ENCODE peak calls at places on chromosomes 4 and X, in ten cellular contexts. One of them, this sample, is unnamed.
A peak's percentile ranks its signal among the peaks of the same experiment; 100 is the strongest.

GRCh38 chrX:26160301-26160700 is at the start of gene MAGEB6B:
- DNase-seq in ascending aorta: no peak
- DNase-seq in PC-3: no peak
- DNase-seq in bronchial epithelial cell: no peak
- DNase-seq in GM20000: no peak
- DNase-seq in neural crest cell: no peak
- DNase-seq in thoracic aorta: no peak
- DNase-seq in Panc1: no peak
- DNase-seq in tibial artery: no peak
- DNase-seq in WTC11: no peak
- DNase-seq in this sample: no peak

GRCh38 chr4:23234716-23235115 is 542.0 kb downstream of the GBA3 start:
- DNase-seq in GM20000: no peak
- DNase-seq in neural crest cell: no peak
- DNase-seq in PC-3: peak; percentile 32
- DNase-seq in thoracic aorta: no peak
- DNase-seq in WTC11: no peak
- DNase-seq in tibial artery: no peak
- DNase-seq in bronchial epithelial cell: peak; percentile 27
- DNase-seq in ascending aorta: no peak
- DNase-seq in Panc1: no peak
- DNase-seq in this sample: no peak

GRCh38 chr4:144564358-144564757 is 81.6 kb upstream of the HHIP start:
- DNase-seq in bronchial epithelial cell: no peak
- DNase-seq in neural crest cell: no peak
- DNase-seq in tibial artery: no peak
- DNase-seq in GM20000: no peak
- DNase-seq in Panc1: no peak
- DNase-seq in ascending aorta: no peak
- DNase-seq in WTC11: no peak
- DNase-seq in PC-3: peak; percentile 41
- DNase-seq in thoracic aorta: no peak
- DNase-seq in this sample: no peak

GRCh38 chr4:2924286-2924685 is 38.9 kb downstream of the NOP14 start:
- DNase-seq in thoracic aorta: no peak
- DNase-seq in neural crest cell: no peak
- DNase-seq in GM20000: no peak
- DNase-seq in tibial artery: peak; percentile 59
- DNase-seq in WTC11: no peak
- DNase-seq in Panc1: no peak
- DNase-seq in ascending aorta: no peak
- DNase-seq in bronchial epithelial cell: no peak
- DNase-seq in PC-3: no peak
- DNase-seq in this sample: no peak

GRCh38 chrX:153944140-153944799 is at the start of gene RENBP:
- DNase-seq in neural crest cell: peak; percentile 44
- DNase-seq in WTC11: peak; percentile 57
- DNase-seq in Panc1: no peak
- DNase-seq in ascending aorta: no peak
- DNase-seq in bronchial epithelial cell: no peak
- DNase-seq in PC-3: no peak
- DNase-seq in tibial artery: peak; percentile 81
- DNase-seq in GM20000: peak; percentile 54
- DNase-seq in thoracic aorta: no peak
- DNase-seq in this sample: no peak

GRCh38 chrX:44344194-44344593 is 722 bp upstream of the EFHC2 start:
- DNase-seq in PC-3: no peak
- DNase-seq in thoracic aorta: no peak
- DNase-seq in Panc1: no peak
- DNase-seq in WTC11: peak; percentile 16
- DNase-seq in tibial artery: no peak
- DNase-seq in GM20000: peak; percentile 5
- DNase-seq in bronchial epithelial cell: peak; percentile 2
- DNase-seq in ascending aorta: no peak
- DNase-seq in neural crest cell: no peak
- DNase-seq in this sample: no peak

GRCh38 chrX:130851569-130851968 is 51.4 kb downstream of the ENOX2 start:
- DNase-seq in thoracic aorta: no peak
- DNase-seq in WTC11: no peak
- DNase-seq in ascending aorta: no peak
- DNase-seq in neural crest cell: no peak
- DNase-seq in tibial artery: no peak
- DNase-seq in Panc1: no peak
- DNase-seq in GM20000: no peak
- DNase-seq in PC-3: no peak
- DNase-seq in bronchial epithelial cell: no peak
- DNase-seq in this sample: no peak

GRCh38 chrX:154333116-154333515 is 37.5 kb downstream of the TKTL1 start:
- DNase-seq in neural crest cell: no peak
- DNase-seq in ascending aorta: no peak
- DNase-seq in Panc1: no peak
- DNase-seq in WTC11: no peak
- DNase-seq in tibial artery: no peak
- DNase-seq in bronchial epithelial cell: no peak
- DNase-seq in PC-3: no peak
- DNase-seq in thoracic aorta: no peak
- DNase-seq in GM20000: no peak
- DNase-seq in this sample: no peak

GRCh38 chr4:55730143-55730931 is 89.3 kb upstream of the EXOC1L start:
- DNase-seq in ascending aorta: no peak
- DNase-seq in thoracic aorta: no peak
- DNase-seq in GM20000: no peak
- DNase-seq in bronchial epithelial cell: no peak
- DNase-seq in neural crest cell: no peak
- DNase-seq in WTC11: no peak
- DNase-seq in tibial artery: no peak
- DNase-seq in PC-3: no peak
- DNase-seq in Panc1: no peak
- DNase-seq in this sample: no peak

GRCh38 chr4:140309124-140309870 is 64.1 kb upstream of the SCOC start:
- DNase-seq in GM20000: no peak
- DNase-seq in ascending aorta: no peak
- DNase-seq in thoracic aorta: no peak
- DNase-seq in neural crest cell: no peak
- DNase-seq in tibial artery: no peak
- DNase-seq in PC-3: peak; percentile 24
- DNase-seq in Panc1: no peak
- DNase-seq in WTC11: peak; percentile 18
- DNase-seq in bronchial epithelial cell: peak; percentile 66
- DNase-seq in this sample: no peak
- TF ChIP-seq CTCF in GM20000: no peak
- TF ChIP-seq CTCF in ascending aorta: no peak
- TF ChIP-seq CTCF in thoracic aorta: no peak
- TF ChIP-seq CTCF in neural crest cell: no peak
- TF ChIP-seq CTCF in tibial artery: no peak
- TF ChIP-seq CTCF in PC-3: peak; percentile 34
- TF ChIP-seq CTCF in Panc1: peak; percentile 34
- TF ChIP-seq CTCF in WTC11: no peak
- TF ChIP-seq CTCF in bronchial epithelial cell: peak; percentile 22
- TF ChIP-seq CTCF in this sample: no peak

GRCh38 chr4:6198768-6199343 is 1.5 kb downstream of the JAKMIP1 start:
- DNase-seq in WTC11: peak; percentile 71
- DNase-seq in bronchial epithelial cell: no peak
- DNase-seq in thoracic aorta: no peak
- DNase-seq in tibial artery: peak; percentile 38
- DNase-seq in neural crest cell: no peak
- DNase-seq in GM20000: no peak
- DNase-seq in PC-3: no peak
- DNase-seq in Panc1: no peak
- DNase-seq in ascending aorta: no peak
- DNase-seq in this sample: peak; percentile 80
- TF ChIP-seq CTCF in WTC11: no peak
- TF ChIP-seq CTCF in bronchial epithelial cell: no peak
- TF ChIP-seq CTCF in thoracic aorta: no peak
- TF ChIP-seq CTCF in tibial artery: no peak
- TF ChIP-seq CTCF in neural crest cell: no peak
- TF ChIP-seq CTCF in GM20000: no peak
- TF ChIP-seq CTCF in PC-3: no peak
- TF ChIP-seq CTCF in Panc1: no peak
- TF ChIP-seq CTCF in ascending aorta: no peak
- TF ChIP-seq CTCF in this sample: no peak

DNA sequence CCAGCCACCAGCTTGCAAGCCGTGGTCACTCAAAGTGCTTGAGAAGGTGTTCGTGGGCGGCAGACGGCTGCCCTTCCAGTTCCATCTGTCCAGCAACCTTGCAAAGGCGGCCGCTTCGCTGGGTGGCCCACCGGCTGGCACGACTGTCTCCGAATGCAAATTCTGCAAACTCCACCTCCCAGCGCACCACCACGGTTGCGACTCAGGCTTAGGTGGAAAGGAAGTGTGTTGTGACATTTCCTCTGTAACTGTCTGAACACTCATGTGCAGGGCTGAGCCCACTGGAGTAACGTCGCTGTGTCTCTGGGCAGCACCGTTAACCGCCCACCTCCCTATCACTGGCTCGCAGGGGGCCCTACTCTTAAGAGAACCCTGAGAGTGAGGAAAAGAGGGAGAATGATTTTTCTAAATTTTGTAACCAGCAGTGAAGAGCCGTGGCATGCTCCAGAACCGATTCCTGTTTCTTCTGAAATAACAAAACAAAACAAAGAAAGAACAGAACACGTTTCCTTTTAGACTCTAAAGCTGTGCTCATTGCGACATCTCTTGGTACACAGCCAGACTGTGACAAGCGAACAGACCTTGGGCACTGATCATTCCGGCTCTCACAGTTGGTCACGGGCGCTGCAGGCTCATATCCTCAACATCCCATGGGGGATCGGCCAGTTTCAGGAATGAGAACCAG is at the start of gene P2RY8:
- DNase-seq in ascending aorta: peak; percentile 31
- DNase-seq in PC-3: peak; percentile 75
- DNase-seq in tibial artery: peak; percentile 76
- DNase-seq in GM20000: peak; percentile 67
- DNase-seq in WTC11: no peak
- DNase-seq in neural crest cell: no peak
- DNase-seq in Panc1: no peak
- DNase-seq in thoracic aorta: no peak
- DNase-seq in bronchial epithelial cell: peak; percentile 1
- DNase-seq in this sample: no peak
- TF ChIP-seq CTCF in ascending aorta: no peak
- TF ChIP-seq CTCF in PC-3: no peak
- TF ChIP-seq CTCF in tibial artery: no peak
- TF ChIP-seq CTCF in GM20000: peak; percentile 38
- TF ChIP-seq CTCF in WTC11: no peak
- TF ChIP-seq CTCF in neural crest cell: no peak
- TF ChIP-seq CTCF in Panc1: no peak
- TF ChIP-seq CTCF in thoracic aorta: no peak
- TF ChIP-seq CTCF in bronchial epithelial cell: no peak
- TF ChIP-seq CTCF in this sample: no peak

DNA sequence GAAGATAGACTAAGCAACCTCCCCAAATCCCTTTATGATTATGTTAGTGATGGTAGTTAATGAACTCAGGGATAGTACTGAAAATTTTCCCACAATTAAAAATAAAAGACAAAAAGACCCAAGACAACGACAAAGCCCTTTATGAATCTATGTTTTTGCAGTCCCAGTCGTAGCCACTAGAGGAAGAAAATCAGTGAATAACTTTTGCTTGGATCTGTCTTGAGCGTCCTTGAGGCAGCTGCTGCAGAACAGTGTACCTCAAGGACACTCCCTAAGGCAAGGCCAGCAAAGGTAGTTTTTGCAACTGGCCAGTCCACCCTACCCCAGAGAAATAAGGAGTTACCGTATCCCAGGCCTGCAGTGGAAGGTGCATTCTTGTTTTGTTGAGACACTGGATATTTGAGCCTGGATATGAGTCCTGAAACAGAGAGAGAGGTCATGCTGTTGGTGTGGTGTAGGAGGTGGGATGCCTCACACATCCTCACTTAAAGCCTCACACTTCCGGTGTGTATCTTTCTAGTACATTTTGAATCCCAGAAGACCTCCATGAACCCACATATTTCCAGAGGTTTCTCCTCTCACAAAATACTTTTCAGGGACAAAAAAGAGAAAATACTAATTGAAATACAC is 8.7 kb upstream of the TIMM8A start:
- DNase-seq in Panc1: no peak
- DNase-seq in neural crest cell: no peak
- DNase-seq in PC-3: peak; percentile 29
- DNase-seq in GM20000: no peak
- DNase-seq in WTC11: no peak
- DNase-seq in bronchial epithelial cell: no peak
- DNase-seq in ascending aorta: no peak
- DNase-seq in thoracic aorta: no peak
- DNase-seq in tibial artery: no peak
- DNase-seq in this sample: no peak
- TF ChIP-seq CTCF in Panc1: peak; percentile 57
- TF ChIP-seq CTCF in neural crest cell: peak; percentile 44
- TF ChIP-seq CTCF in PC-3: peak; percentile 47
- TF ChIP-seq CTCF in GM20000: no peak
- TF ChIP-seq CTCF in WTC11: no peak
- TF ChIP-seq CTCF in bronchial epithelial cell: peak; percentile 22
- TF ChIP-seq CTCF in ascending aorta: no peak
- TF ChIP-seq CTCF in thoracic aorta: no peak
- TF ChIP-seq CTCF in tibial artery: no peak
- TF ChIP-seq CTCF in this sample: peak; percentile 20

GRCh38 chr4:8504279-8505007 is 63.9 kb downstream of the TRMT44 start:
- DNase-seq in ascending aorta: no peak
- DNase-seq in tibial artery: no peak
- DNase-seq in Panc1: no peak
- DNase-seq in neural crest cell: no peak
- DNase-seq in PC-3: peak; percentile 39
- DNase-seq in thoracic aorta: no peak
- DNase-seq in bronchial epithelial cell: no peak
- DNase-seq in WTC11: no peak
- DNase-seq in GM20000: no peak
- DNase-seq in this sample: no peak

GRCh38 chr4:8502836-8503585 is 62.4 kb downstream of the TRMT44 start:
- DNase-seq in thoracic aorta: no peak
- DNase-seq in ascending aorta: no peak
- DNase-seq in WTC11: no peak
- DNase-seq in PC-3: no peak
- DNase-seq in neural crest cell: no peak
- DNase-seq in GM20000: no peak
- DNase-seq in tibial artery: no peak
- DNase-seq in bronchial epithelial cell: no peak
- DNase-seq in Panc1: no peak
- DNase-seq in this sample: no peak

GRCh38 chr4:8502371-8502770 is 61.8 kb downstream of the TRMT44 start:
- DNase-seq in ascending aorta: no peak
- DNase-seq in tibial artery: no peak
- DNase-seq in neural crest cell: no peak
- DNase-seq in bronchial epithelial cell: no peak
- DNase-seq in PC-3: no peak
- DNase-seq in GM20000: no peak
- DNase-seq in WTC11: no peak
- DNase-seq in thoracic aorta: no peak
- DNase-seq in Panc1: no peak
- DNase-seq in this sample: no peak

GRCh38 chr4:8505229-8505628 is 64.7 kb downstream of the TRMT44 start:
- DNase-seq in WTC11: no peak
- DNase-seq in neural crest cell: no peak
- DNase-seq in Panc1: no peak
- DNase-seq in bronchial epithelial cell: no peak
- DNase-seq in GM20000: no peak
- DNase-seq in ascending aorta: no peak
- DNase-seq in thoracic aorta: no peak
- DNase-seq in tibial artery: no peak
- DNase-seq in PC-3: no peak
- DNase-seq in this sample: no peak

GRCh38 chr4:8503801-8504200 is 63.2 kb downstream of the TRMT44 start:
- DNase-seq in ascending aorta: no peak
- DNase-seq in bronchial epithelial cell: no peak
- DNase-seq in GM20000: no peak
- DNase-seq in PC-3: no peak
- DNase-seq in thoracic aorta: no peak
- DNase-seq in Panc1: no peak
- DNase-seq in tibial artery: no peak
- DNase-seq in neural crest cell: no peak
- DNase-seq in WTC11: no peak
- DNase-seq in this sample: no peak
- TF ChIP-seq CTCF in ascending aorta: no peak
- TF ChIP-seq CTCF in bronchial epithelial cell: no peak
- TF ChIP-seq CTCF in GM20000: no peak
- TF ChIP-seq CTCF in PC-3: no peak
- TF ChIP-seq CTCF in thoracic aorta: no peak
- TF ChIP-seq CTCF in Panc1: no peak
- TF ChIP-seq CTCF in tibial artery: no peak
- TF ChIP-seq CTCF in neural crest cell: no peak
- TF ChIP-seq CTCF in WTC11: no peak
- TF ChIP-seq CTCF in this sample: no peak

This sample was measured in osteocyte.